ENCODE peak calls at places on chromosomes 12 and 14, in six cellular contexts. One of them, this sample, is unnamed.

GRCh38 chr12:52249041-52249461 is 16.0 kb downstream of the KRT7 start:
- DNase-seq in left cardiac atrium: no peak
- DNase-seq in NCI-H1417: no peak
- DNase-seq in pancreas: peak; percentile 92
- DNase-seq in GM04504: no peak
- DNase-seq in cardiac muscle cell: no peak
- DNase-seq in this sample: no peak

GRCh38 chr12:40017488-40017887 is 88.4 kb downstream of the SLC2A13 start:
- DNase-seq in left cardiac atrium: no peak
- DNase-seq in NCI-H1417: no peak
- DNase-seq in pancreas: no peak
- DNase-seq in GM04504: no peak
- DNase-seq in cardiac muscle cell: no peak
- DNase-seq in this sample: no peak

GRCh38 chr12:44193281-44193680 is 357.4 kb downstream of the TMEM117 start:
- DNase-seq in left cardiac atrium: no peak
- DNase-seq in NCI-H1417: peak; percentile 91
- DNase-seq in pancreas: no peak
- DNase-seq in GM04504: no peak
- DNase-seq in cardiac muscle cell: no peak
- DNase-seq in this sample: no peak

GRCh38 chr12:4763549-4763948 is 43.3 kb downstream of the GALNT8 start:
- DNase-seq in left cardiac atrium: no peak
- DNase-seq in NCI-H1417: peak; percentile 81
- DNase-seq in pancreas: no peak
- DNase-seq in GM04504: no peak
- DNase-seq in cardiac muscle cell: peak; percentile 22
- DNase-seq in this sample: peak; percentile 77

GRCh38 chr12:89326260-89327040 is 25.9 kb downstream of the DUSP6 start:
- DNase-seq in left cardiac atrium: no peak
- DNase-seq in NCI-H1417: no peak
- DNase-seq in pancreas: no peak
- DNase-seq in GM04504: no peak
- DNase-seq in cardiac muscle cell: peak; percentile 55
- DNase-seq in this sample: no peak

GRCh38 chr12:89697256-89697655 is 11.4 kb downstream of the ATP2B1 start:
- DNase-seq in left cardiac atrium: no peak
- DNase-seq in NCI-H1417: no peak
- DNase-seq in pancreas: no peak
- DNase-seq in GM04504: no peak
- DNase-seq in cardiac muscle cell: no peak
- DNase-seq in this sample: no peak

GRCh38 chr14:26598672-26599131 is 869 bp upstream of the NOVA1 start:
- DNase-seq in left cardiac atrium: no peak
- DNase-seq in NCI-H1417: no peak
- DNase-seq in pancreas: no peak
- DNase-seq in GM04504: no peak
- DNase-seq in cardiac muscle cell: no peak
- DNase-seq in this sample: peak; percentile 5

GRCh38 chr14:106662947-106663346 is 1136.6 kb downstream of the TMEM121 start:
- DNase-seq in left cardiac atrium: no peak
- DNase-seq in NCI-H1417: no peak
- DNase-seq in pancreas: no peak
- DNase-seq in GM04504: no peak
- DNase-seq in cardiac muscle cell: no peak
- DNase-seq in this sample: no peak

GRCh38 chr12:99039367-99040120 is 394.5 kb downstream of the APAF1 start:
- DNase-seq in left cardiac atrium: no peak
- DNase-seq in NCI-H1417: no peak
- DNase-seq in pancreas: no peak
- DNase-seq in GM04504: no peak
- DNase-seq in cardiac muscle cell: no peak
- DNase-seq in this sample: no peak

GRCh38 chr12:65941388-65941787 is 117.1 kb downstream of the HMGA2 start:
- DNase-seq in left cardiac atrium: no peak
- DNase-seq in NCI-H1417: no peak
- DNase-seq in pancreas: no peak
- DNase-seq in GM04504: peak; percentile 78
- DNase-seq in cardiac muscle cell: peak; percentile 75
- DNase-seq in this sample: no peak

GRCh38 chr14:94548131-94548998 is 12.9 kb upstream of the SERPINA4 start:
- DNase-seq in left cardiac atrium: no peak
- DNase-seq in NCI-H1417: no peak
- DNase-seq in pancreas: no peak
- DNase-seq in GM04504: no peak
- DNase-seq in cardiac muscle cell: peak; percentile 47
- DNase-seq in this sample: no peak

GRCh38 chr12:24378548-24379011 is 429.1 kb upstream of the SOX5 start:
- DNase-seq in left cardiac atrium: no peak
- DNase-seq in NCI-H1417: peak; percentile 76
- DNase-seq in pancreas: no peak
- DNase-seq in GM04504: no peak
- DNase-seq in cardiac muscle cell: no peak
- DNase-seq in this sample: no peak

GRCh38 chr14:20327005-20327869 is 5.8 kb downstream of the CCNB1IP1 start:
- DNase-seq in left cardiac atrium: no peak
- DNase-seq in NCI-H1417: peak; percentile 77
- DNase-seq in pancreas: no peak
- DNase-seq in GM04504: peak; percentile 37
- DNase-seq in cardiac muscle cell: peak; percentile 77
- DNase-seq in this sample: peak; percentile 21

GRCh38 chr12:49983892-49984291 is 11.1 kb downstream of the AQP6 start:
- DNase-seq in left cardiac atrium: no peak
- DNase-seq in NCI-H1417: peak; percentile 14
- DNase-seq in pancreas: no peak
- DNase-seq in GM04504: peak; percentile 56
- DNase-seq in cardiac muscle cell: peak; percentile 92
- DNase-seq in this sample: peak; percentile 86

GRCh38 chr14:103134919-103135318 is 11.7 kb downstream of the TNFAIP2 start:
- DNase-seq in left cardiac atrium: no peak
- DNase-seq in NCI-H1417: no peak
- DNase-seq in pancreas: no peak
- DNase-seq in GM04504: no peak
- DNase-seq in cardiac muscle cell: no peak
- DNase-seq in this sample: no peak

GRCh38 chr14:78130356-78130755 is 39.8 kb upstream of the NRXN3 start:
- DNase-seq in left cardiac atrium: no peak
- DNase-seq in NCI-H1417: no peak
- DNase-seq in pancreas: no peak
- DNase-seq in GM04504: no peak
- DNase-seq in cardiac muscle cell: no peak
- DNase-seq in this sample: no peak

GRCh38 chr12:52279683-52280318 is 5.4 kb downstream of the KRT86 start:
- DNase-seq in left cardiac atrium: no peak
- DNase-seq in NCI-H1417: no peak
- DNase-seq in pancreas: no peak
- DNase-seq in GM04504: no peak
- DNase-seq in cardiac muscle cell: peak; percentile 9
- DNase-seq in this sample: no peak

GRCh38 chr12:109999983-110000505 is 814 bp downstream of the ANKRD13A start:
- DNase-seq in left cardiac atrium: no peak
- DNase-seq in NCI-H1417: no peak
- DNase-seq in pancreas: no peak
- DNase-seq in GM04504: no peak
- DNase-seq in cardiac muscle cell: peak; percentile 56
- DNase-seq in this sample: no peak

GRCh38 chr14:90576981-90577660 is 180.3 kb downstream of the CALM1 start:
- DNase-seq in left cardiac atrium: no peak
- DNase-seq in NCI-H1417: no peak
- DNase-seq in pancreas: no peak
- DNase-seq in GM04504: no peak
- DNase-seq in cardiac muscle cell: no peak
- DNase-seq in this sample: no peak

GRCh38 chr14:88825078-88825458 is 617 bp downstream of the TTC8 start:
- DNase-seq in left cardiac atrium: no peak
- DNase-seq in NCI-H1417: no peak
- DNase-seq in pancreas: no peak
- DNase-seq in GM04504: no peak
- DNase-seq in cardiac muscle cell: peak; percentile 19
- DNase-seq in this sample: no peak

GRCh38 chr12:32273063-32273521 is 126.3 kb upstream of the FGD4 start:
- DNase-seq in left cardiac atrium: no peak
- DNase-seq in NCI-H1417: peak; percentile 28
- DNase-seq in pancreas: no peak
- DNase-seq in GM04504: no peak
- DNase-seq in cardiac muscle cell: no peak
- DNase-seq in this sample: no peak

GRCh38 chr14:24224618-24225071 is 7.5 kb downstream of the NEDD8 start:
- DNase-seq in left cardiac atrium: no peak
- DNase-seq in NCI-H1417: no peak
- DNase-seq in pancreas: no peak
- DNase-seq in GM04504: peak; percentile 54
- DNase-seq in cardiac muscle cell: peak; percentile 88
- DNase-seq in this sample: no peak

GRCh38 chr12:72747460-72747859 is 475.3 kb downstream of the TRHDE start:
- DNase-seq in left cardiac atrium: no peak
- DNase-seq in NCI-H1417: no peak
- DNase-seq in pancreas: no peak
- DNase-seq in GM04504: no peak
- DNase-seq in cardiac muscle cell: peak; percentile 0
- DNase-seq in this sample: no peak

GRCh38 chr12:34298176-34298970 is 276.1 kb downstream of the ALG10 start:
- DNase-seq in left cardiac atrium: peak; percentile 6
- DNase-seq in NCI-H1417: no peak
- DNase-seq in pancreas: peak; percentile 1
- DNase-seq in GM04504: no peak
- DNase-seq in cardiac muscle cell: no peak
- DNase-seq in this sample: peak; percentile 0

GRCh38 chr12:27382924-27383323 is 50.3 kb downstream of the BMAL2 start:
- DNase-seq in left cardiac atrium: no peak
- DNase-seq in NCI-H1417: no peak
- DNase-seq in pancreas: no peak
- DNase-seq in GM04504: no peak
- DNase-seq in cardiac muscle cell: no peak
- DNase-seq in this sample: no peak

GRCh38 chr12:109127533-109128242 is 11.3 kb downstream of the ACACB start:
- DNase-seq in left cardiac atrium: no peak
- DNase-seq in NCI-H1417: no peak
- DNase-seq in pancreas: no peak
- DNase-seq in GM04504: no peak
- DNase-seq in cardiac muscle cell: no peak
- DNase-seq in this sample: no peak

GRCh38 chr12:69508091-69508490 is 37.9 kb downstream of the FRS2 start:
- DNase-seq in left cardiac atrium: no peak
- DNase-seq in NCI-H1417: no peak
- DNase-seq in pancreas: no peak
- DNase-seq in GM04504: no peak
- DNase-seq in cardiac muscle cell: no peak
- DNase-seq in this sample: no peak

GRCh38 chr12:130916251-130916911 is 37.3 kb upstream of the ADGRD1 start:
- DNase-seq in left cardiac atrium: peak; percentile 67
- DNase-seq in NCI-H1417: peak; percentile 86
- DNase-seq in pancreas: peak; percentile 41
- DNase-seq in GM04504: no peak
- DNase-seq in cardiac muscle cell: peak; percentile 71
- DNase-seq in this sample: peak; percentile 72

GRCh38 chr14:21104448-21105060 is 3.7 kb downstream of the TMEM253 start:
- DNase-seq in left cardiac atrium: peak; percentile 79
- DNase-seq in NCI-H1417: peak; percentile 90
- DNase-seq in pancreas: peak; percentile 75
- DNase-seq in GM04504: no peak
- DNase-seq in cardiac muscle cell: peak; percentile 88
- DNase-seq in this sample: peak; percentile 84

GRCh38 chr14:67602995-67603545 is 3.0 kb upstream of the PIGH start:
- DNase-seq in left cardiac atrium: no peak
- DNase-seq in NCI-H1417: no peak
- DNase-seq in pancreas: no peak
- DNase-seq in GM04504: no peak
- DNase-seq in cardiac muscle cell: no peak
- DNase-seq in this sample: no peak

GRCh38 chr12:30110970-30111586 is 327.3 kb upstream of the TMTC1 start:
- DNase-seq in left cardiac atrium: no peak
- DNase-seq in NCI-H1417: no peak
- DNase-seq in pancreas: no peak
- DNase-seq in GM04504: no peak
- DNase-seq in cardiac muscle cell: peak; percentile 72
- DNase-seq in this sample: no peak

GRCh38 chr12:613996-614726 is 49.1 kb downstream of the NINJ2 start:
- DNase-seq in left cardiac atrium: no peak
- DNase-seq in NCI-H1417: no peak
- DNase-seq in pancreas: no peak
- DNase-seq in GM04504: no peak
- DNase-seq in cardiac muscle cell: peak; percentile 23
- DNase-seq in this sample: peak; percentile 50

GRCh38 chr14:68973639-68974038 is 5.5 kb downstream of the ACTN1 start:
- DNase-seq in left cardiac atrium: no peak
- DNase-seq in NCI-H1417: no peak
- DNase-seq in pancreas: no peak
- DNase-seq in GM04504: no peak
- DNase-seq in cardiac muscle cell: no peak
- DNase-seq in this sample: no peak

GRCh38 chr12:47649381-47649780 is 56.4 kb downstream of the RPAP3 start:
- DNase-seq in left cardiac atrium: no peak
- DNase-seq in NCI-H1417: no peak
- DNase-seq in pancreas: no peak
- DNase-seq in GM04504: no peak
- DNase-seq in cardiac muscle cell: no peak
- DNase-seq in this sample: no peak

GRCh38 chr12:120720234-120720968 is 5.2 kb upstream of the ACADS start:
- DNase-seq in left cardiac atrium: no peak
- DNase-seq in NCI-H1417: no peak
- DNase-seq in pancreas: no peak
- DNase-seq in GM04504: peak; percentile 38
- DNase-seq in cardiac muscle cell: peak; percentile 88
- DNase-seq in this sample: peak; percentile 55